ENCODE peak calls at places on chromosomes 6 and 20, in six cellular contexts. A, R, L, W, O and P are unnamed samples.

GRCh38 chr6:129965096-129965495 is 53.3 kb upstream of the L3MBTL3 start:
- DNase-seq in R (no peak), W (no peak), L (no peak), O (no peak), A (no peak), P (no peak)

GRCh38 chr20:19783966-19784401 is 25.9 kb downstream of the RIN2 start:
- DNase-seq in W (peak), R (peak), L (no peak), O (peak), A (no peak), P (peak)

GRCh38 chr20:24739751-24740150 is 209.3 kb upstream of the CST7 start:
- DNase-seq in O (no peak), A (no peak), W (no peak), R (no peak), L (no peak), P (no peak)

GRCh38 chr20:8094415-8094818 is 37.6 kb upstream of the PLCB1 start:
- DNase-seq in A (peak), R (peak), W (peak), L (peak), O (no peak), P (peak)

GRCh38 chr6:133241088-133241900 is at the start of gene EYA4:
- DNase-seq in A (no peak), W (no peak), R (peak), L (peak), O (no peak), P (peak)

GRCh38 chr6:133340557-133340956 is 99.4 kb downstream of the EYA4 start:
- DNase-seq in W (no peak), O (no peak), L (no peak), R (peak), A (no peak), P (peak)

GRCh38 chr6:1024161-1024560 is 287.7 kb upstream of the FOXQ1 start:
- DNase-seq in R (no peak), O (no peak), W (no peak), A (no peak), L (no peak), P (no peak)

GRCh38 chr20:16437387-16437990 is 135.8 kb downstream of the KIF16B start:
- DNase-seq in R (no peak), O (no peak), W (no peak), L (no peak), A (no peak), P (no peak)

GRCh38 chr6:117404548-117404947 is 21.2 kb downstream of the ROS1 start:
- DNase-seq in L (no peak), A (no peak), R (peak), W (no peak), O (no peak), P (no peak)

GRCh38 chr6:27902335-27903314 is 9.6 kb downstream of the OR2B2 start:
- DNase-seq in W (peak), O (peak), A (peak), R (peak), L (peak), P (peak)

DNA sequence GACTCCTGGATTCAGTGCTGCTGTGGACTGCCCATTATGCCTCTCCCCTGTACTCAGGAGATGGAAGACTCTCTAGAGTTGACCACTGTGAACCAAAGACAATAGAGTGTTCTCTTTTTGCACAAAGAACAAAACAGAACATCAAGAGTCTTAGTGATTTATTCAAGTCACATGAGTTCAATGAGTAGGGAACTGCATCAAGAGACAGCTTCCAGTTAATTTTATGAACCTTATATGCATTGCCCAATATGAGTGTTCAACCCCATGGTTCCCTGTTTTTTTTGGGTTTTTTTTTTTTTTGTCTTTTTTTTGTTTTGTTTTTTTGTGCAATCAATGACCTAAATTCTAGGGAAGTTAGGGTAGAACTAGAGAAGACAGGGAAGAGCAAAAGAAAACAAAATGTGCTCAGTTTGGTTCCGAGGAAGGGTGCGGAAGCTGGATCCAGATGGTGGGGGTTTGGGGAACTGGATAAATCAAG is 224.3 kb downstream of the MAFB start:
- DNase-seq in L (peak), A (no peak), O (no peak), W (no peak), R (no peak), P (no peak)
- TF ChIP-seq CTCF in L (no peak), A (no peak), O (no peak), W (no peak), R (no peak), P (no peak)

DNA sequence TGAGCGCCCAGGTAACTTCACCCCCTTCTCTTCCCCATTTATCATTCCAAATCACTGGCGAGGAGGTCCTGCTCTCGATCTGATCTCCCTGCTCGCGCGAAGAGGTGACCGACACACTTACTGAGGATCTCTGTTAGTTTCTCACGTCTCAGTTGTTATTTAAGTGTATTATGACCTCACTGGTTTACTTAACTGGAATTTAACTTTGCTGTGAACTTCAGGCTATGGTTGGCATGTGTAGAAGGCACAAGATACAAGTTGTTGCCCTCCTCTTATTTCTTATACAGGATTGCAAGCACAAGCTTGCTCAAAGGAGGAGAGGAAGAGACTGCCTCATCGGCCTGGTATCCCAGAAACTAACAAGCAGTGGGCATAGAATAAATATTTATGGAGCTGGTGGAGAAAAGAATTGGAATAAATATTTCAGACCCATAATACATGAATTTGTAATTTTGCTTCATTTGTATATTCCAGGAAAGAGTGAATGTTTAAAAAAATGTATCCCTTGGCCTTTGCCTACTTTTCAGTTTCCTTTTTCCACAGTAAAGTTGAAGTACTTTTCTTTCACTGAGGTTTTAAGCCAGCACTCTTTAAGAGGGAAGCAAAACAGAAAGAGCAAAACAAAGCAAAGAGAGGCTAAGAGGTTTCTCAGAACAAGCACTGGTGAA is 1.3 kb downstream of the RNF217 start:
- DNase-seq in O (peak), W (no peak), L (no peak), A (no peak), R (peak), P (no peak)
- H3K4me3 ChIP-seq in O (peak), W (peak), L (peak), A (peak), R (peak), P (peak)

GRCh38 chr20:38937000-38937399 is 10.8 kb downstream of the FAM83D start:
- DNase-seq in W (no peak), R (no peak), A (no peak), O (no peak), L (no peak), P (no peak)

GRCh38 chr20:38935967-38936407 is 9.8 kb downstream of the FAM83D start:
- DNase-seq in L (no peak), O (no peak), W (no peak), A (no peak), R (peak), P (no peak)

GRCh38 chr20:38934530-38934929 is 8.3 kb downstream of the FAM83D start:
- DNase-seq in L (no peak), W (no peak), R (no peak), A (no peak), O (no peak), P (no peak)

GRCh38 chr20:38932457-38933120 is 6.4 kb downstream of the FAM83D start:
- DNase-seq in W (no peak), O (peak), L (no peak), A (no peak), R (peak), P (no peak)

GRCh38 chr20:38935285-38935684 is 9.1 kb downstream of the FAM83D start:
- DNase-seq in L (no peak), R (peak), W (no peak), O (peak), A (no peak), P (no peak)
- TF ChIP-seq CTCF in L (no peak), R (peak), W (no peak), O (peak), A (no peak), P (peak)

GRCh38 chr6:48071833-48072232 is 39.2 kb downstream of the PTCHD4 start:
- DNase-seq in A (no peak), O (no peak), R (no peak), W (no peak), L (no peak), P (no peak)

GRCh38 chr6:48074368-48074767 is 36.6 kb downstream of the PTCHD4 start:
- DNase-seq in O (no peak), L (no peak), W (no peak), A (no peak), R (peak), P (no peak)

GRCh38 chr6:48067148-48067709 is 43.8 kb downstream of the PTCHD4 start:
- DNase-seq in L (no peak), W (no peak), R (no peak), A (no peak), O (no peak), P (no peak)

GRCh38 chr6:48068326-48069191 is 42.4 kb downstream of the PTCHD4 start:
- DNase-seq in O (no peak), L (no peak), R (no peak), A (no peak), W (no peak), P (peak)

GRCh38 chr6:48069280-48069679 is 41.7 kb downstream of the PTCHD4 start:
- DNase-seq in A (no peak), O (no peak), L (no peak), R (peak), W (no peak), P (no peak)
- H3K4me3 ChIP-seq in A (peak), O (no peak), L (no peak), R (peak), W (no peak), P (no peak)